ENCODE peak calls at places on chromosomes 7 and 10, in nine cellular contexts. T, C, B, M, V, Z, K, F and I are unnamed samples.

GRCh38 chr10:133048926-133049325 is 38.8 kb upstream of the ADGRA1 start:
- DNase-seq in T (no peak), C (no peak), B (no peak), M (no peak), V (no peak), Z (no peak), K (no peak), F (no peak), I (no peak)

GRCh38 chr7:26419198-26419597 is 127.5 kb downstream of the SNX10 start:
- DNase-seq in T (no peak), C (no peak), B (no peak), M (no peak), V (no peak), Z (no peak), K (no peak), F (no peak), I (no peak)

GRCh38 chr7:135210818-135211178 is 528 bp downstream of the WDR91 start:
- DNase-seq in T (no peak), C (no peak), B (no peak), M (peak), V (no peak), Z (no peak), K (no peak), F (no peak), I (no peak)

GRCh38 chr7:106462365-106462859 is 177.6 kb upstream of the NAMPT start:
- DNase-seq in T (peak), C (no peak), B (no peak), M (no peak), V (no peak), Z (no peak), K (peak), F (peak), I (no peak)

GRCh38 chr7:108630002-108630401 is 60.3 kb downstream of the DNAJB9 start:
- DNase-seq in T (no peak), C (no peak), B (no peak), M (no peak), V (peak), Z (no peak), K (no peak), F (no peak), I (no peak)

GRCh38 chr7:137840183-137840779 is 6.5 kb downstream of the DGKI start:
- DNase-seq in T (no peak), C (no peak), B (no peak), M (no peak), V (no peak), Z (no peak), K (no peak), F (no peak), I (peak)

GRCh38 chr7:73647725-73648592 is 19.7 kb upstream of the VPS37D start:
- DNase-seq in T (no peak), C (no peak), B (no peak), M (no peak), V (peak), Z (no peak), K (no peak), F (no peak), I (peak)

GRCh38 chr10:93379366-93380042 is 102.6 kb downstream of the MYOF start:
- DNase-seq in T (no peak), C (no peak), B (no peak), M (no peak), V (peak), Z (no peak), K (no peak), F (peak), I (no peak)

GRCh38 chr7:155536451-155536850 is 9.9 kb downstream of the CNPY1 start:
- DNase-seq in T (no peak), C (no peak), B (no peak), M (no peak), V (no peak), Z (no peak), K (no peak), F (no peak), I (no peak)

GRCh38 chr7:25731035-25731880 is 420.7 kb upstream of the NFE2L3 start:
- DNase-seq in T (no peak), C (no peak), B (no peak), M (no peak), V (no peak), Z (no peak), K (no peak), F (no peak), I (no peak)

GRCh38 chr7:158309844-158310763 is 277.5 kb downstream of the PTPRN2 start:
- DNase-seq in T (no peak), C (no peak), B (no peak), M (no peak), V (no peak), Z (no peak), K (no peak), F (no peak), I (no peak)

GRCh38 chr10:132109341-132110072 is 43.8 kb downstream of the JAKMIP3 start:
- DNase-seq in T (no peak), C (no peak), B (no peak), M (no peak), V (peak), Z (peak), K (no peak), F (no peak), I (peak)

GRCh38 chr7:45070254-45070642 is 18.5 kb downstream of the NACAD start:
- DNase-seq in T (no peak), C (no peak), B (no peak), M (no peak), V (no peak), Z (no peak), K (no peak), F (no peak), I (no peak)

GRCh38 chr10:69088471-69088769 is 517 bp downstream of the SRGN start:
- DNase-seq in T (no peak), C (no peak), B (no peak), M (no peak), V (no peak), Z (no peak), K (no peak), F (no peak), I (no peak)

GRCh38 chr10:71623098-71623985 is 96.2 kb downstream of the C10orf105 start:
- DNase-seq in T (no peak), C (no peak), B (no peak), M (peak), V (no peak), Z (no peak), K (no peak), F (peak), I (no peak)

GRCh38 chr10:15780353-15781135 is 60.8 kb upstream of the ITGA8 start:
- DNase-seq in T (no peak), C (no peak), B (no peak), M (no peak), V (peak), Z (no peak), K (no peak), F (no peak), I (no peak)

GRCh38 chr10:52316005-52316404 is 1.9 kb downstream of the DKK1 start:
- DNase-seq in T (no peak), C (no peak), B (no peak), M (no peak), V (no peak), Z (no peak), K (no peak), F (peak), I (no peak)

GRCh38 chr7:80379034-80379433 is 132.8 kb downstream of the GNAT3 start:
- DNase-seq in T (peak), C (no peak), B (peak), M (no peak), V (no peak), Z (no peak), K (no peak), F (no peak), I (no peak)

GRCh38 chr10:115909962-115910361 is 363.0 kb downstream of the GFRA1 start:
- DNase-seq in T (no peak), C (no peak), B (no peak), M (no peak), V (no peak), Z (no peak), K (no peak), F (no peak), I (no peak)

GRCh38 chr10:129950651-129951050 is 13.4 kb downstream of the EBF3 start:
- DNase-seq in T (no peak), C (no peak), B (no peak), M (no peak), V (no peak), Z (no peak), K (no peak), F (no peak), I (no peak)

GRCh38 chr10:93060887-93061593 is 442 bp downstream of the CYP26C1 start:
- DNase-seq in T (no peak), C (no peak), B (no peak), M (no peak), V (no peak), Z (no peak), K (peak), F (no peak), I (no peak)

GRCh38 chr7:38893061-38893460 is 15.9 kb downstream of the VPS41 start:
- DNase-seq in T (no peak), C (no peak), B (no peak), M (no peak), V (no peak), Z (no peak), K (no peak), F (no peak), I (no peak)

GRCh38 chr10:61438141-61438984 is 14.8 kb downstream of the TMEM26 start:
- DNase-seq in T (peak), C (no peak), B (no peak), M (no peak), V (no peak), Z (no peak), K (no peak), F (no peak), I (no peak)

GRCh38 chr10:11345224-11346054 is 266.0 kb downstream of the USP6NL start:
- DNase-seq in T (peak), C (no peak), B (no peak), M (no peak), V (peak), Z (peak), K (no peak), F (peak), I (no peak)

GRCh38 chr7:100640438-100641410 is 628 bp downstream of the TFR2 start:
- DNase-seq in T (no peak), C (no peak), B (no peak), M (no peak), V (no peak), Z (no peak), K (no peak), F (no peak), I (no peak)

GRCh38 chr10:119480667-119481066 is 61.9 kb downstream of the RGS10 start:
- DNase-seq in T (no peak), C (no peak), B (no peak), M (no peak), V (no peak), Z (no peak), K (no peak), F (no peak), I (no peak)

GRCh38 chr10:125001313-125002043 is 59.6 kb downstream of the ZRANB1 start:
- DNase-seq in T (peak), C (no peak), B (no peak), M (no peak), V (peak), Z (peak), K (no peak), F (no peak), I (no peak)

GRCh38 chr10:71084061-71084817 is 128.1 kb upstream of the UNC5B start:
- DNase-seq in T (no peak), C (no peak), B (no peak), M (no peak), V (no peak), Z (no peak), K (no peak), F (no peak), I (peak)

GRCh38 chr10:131161087-131161486 is 150.4 kb downstream of the TCERG1L start:
- DNase-seq in T (no peak), C (no peak), B (no peak), M (no peak), V (no peak), Z (no peak), K (no peak), F (no peak), I (no peak)